ENCODE peak calls at places on chromosomes 7 and 10, in ten cellular contexts. One of them, this sample, is unnamed.

GRCh38 chr10:132451506-132452215 is 54.7 kb downstream of the PWWP2B start:
- DNase-seq in activated CD8-positive, alpha-beta memory T cell treated with anti-CD3 and anti-CD28 coated beads for 48 hours: no peak
- DNase-seq in ovary: peak
- DNase-seq in vagina: no peak
- DNase-seq in activated naive CD4-positive, alpha-beta T cell treated with anti-CD3 and anti-CD28 coated beads, Interleukin-2, amount 50 U/mL, for 16 hours: no peak
- DNase-seq in RKO: no peak
- DNase-seq in GM06990: no peak
- DNase-seq in activated CD4-positive, alpha-beta T cell treated with anti-CD3 and anti-CD28 coated beads for 4 hours: no peak
- DNase-seq in fibroblast of lung: no peak
- DNase-seq in naive B cell: no peak
- DNase-seq in this sample: no peak

GRCh38 chr10:12466701-12467100 is 117.4 kb downstream of the CAMK1D start:
- DNase-seq in activated CD8-positive, alpha-beta memory T cell treated with anti-CD3 and anti-CD28 coated beads for 48 hours: no peak
- DNase-seq in ovary: no peak
- DNase-seq in vagina: no peak
- DNase-seq in activated naive CD4-positive, alpha-beta T cell treated with anti-CD3 and anti-CD28 coated beads, Interleukin-2, amount 50 U/mL, for 16 hours: no peak
- DNase-seq in RKO: no peak
- DNase-seq in GM06990: no peak
- DNase-seq in activated CD4-positive, alpha-beta T cell treated with anti-CD3 and anti-CD28 coated beads for 4 hours: no peak
- DNase-seq in fibroblast of lung: peak
- DNase-seq in naive B cell: no peak
- DNase-seq in this sample: no peak

GRCh38 chr7:114392686-114393085 is 21.9 kb upstream of the FOXP2 start:
- DNase-seq in activated CD8-positive, alpha-beta memory T cell treated with anti-CD3 and anti-CD28 coated beads for 48 hours: no peak
- DNase-seq in ovary: no peak
- DNase-seq in vagina: no peak
- DNase-seq in activated naive CD4-positive, alpha-beta T cell treated with anti-CD3 and anti-CD28 coated beads, Interleukin-2, amount 50 U/mL, for 16 hours: no peak
- DNase-seq in RKO: no peak
- DNase-seq in GM06990: no peak
- DNase-seq in activated CD4-positive, alpha-beta T cell treated with anti-CD3 and anti-CD28 coated beads for 4 hours: no peak
- DNase-seq in fibroblast of lung: peak
- DNase-seq in naive B cell: no peak
- DNase-seq in this sample: no peak

GRCh38 chr10:20953120-20953519 is 56.0 kb upstream of the NEBL start:
- DNase-seq in activated CD8-positive, alpha-beta memory T cell treated with anti-CD3 and anti-CD28 coated beads for 48 hours: no peak
- DNase-seq in ovary: no peak
- DNase-seq in vagina: no peak
- DNase-seq in activated naive CD4-positive, alpha-beta T cell treated with anti-CD3 and anti-CD28 coated beads, Interleukin-2, amount 50 U/mL, for 16 hours: no peak
- DNase-seq in RKO: no peak
- DNase-seq in GM06990: no peak
- DNase-seq in activated CD4-positive, alpha-beta T cell treated with anti-CD3 and anti-CD28 coated beads for 4 hours: no peak
- DNase-seq in fibroblast of lung: no peak
- DNase-seq in naive B cell: no peak
- DNase-seq in this sample: no peak

GRCh38 chr7:44081266-44081748 is 1.0 kb downstream of the POLM start:
- DNase-seq in activated CD8-positive, alpha-beta memory T cell treated with anti-CD3 and anti-CD28 coated beads for 48 hours: no peak
- DNase-seq in ovary: no peak
- DNase-seq in vagina: no peak
- DNase-seq in activated naive CD4-positive, alpha-beta T cell treated with anti-CD3 and anti-CD28 coated beads, Interleukin-2, amount 50 U/mL, for 16 hours: no peak
- DNase-seq in RKO: no peak
- DNase-seq in GM06990: peak
- DNase-seq in activated CD4-positive, alpha-beta T cell treated with anti-CD3 and anti-CD28 coated beads for 4 hours: peak
- DNase-seq in fibroblast of lung: no peak
- DNase-seq in naive B cell: no peak
- DNase-seq in this sample: no peak

GRCh38 chr7:29771081-29771832 is 35.1 kb upstream of the WIPF3 start:
- DNase-seq in activated CD8-positive, alpha-beta memory T cell treated with anti-CD3 and anti-CD28 coated beads for 48 hours: no peak
- DNase-seq in ovary: peak
- DNase-seq in vagina: no peak
- DNase-seq in activated naive CD4-positive, alpha-beta T cell treated with anti-CD3 and anti-CD28 coated beads, Interleukin-2, amount 50 U/mL, for 16 hours: no peak
- DNase-seq in RKO: no peak
- DNase-seq in GM06990: no peak
- DNase-seq in activated CD4-positive, alpha-beta T cell treated with anti-CD3 and anti-CD28 coated beads for 4 hours: no peak
- DNase-seq in fibroblast of lung: no peak
- DNase-seq in naive B cell: no peak
- DNase-seq in this sample: no peak

GRCh38 chr10:4765428-4765827 is 60.6 kb upstream of the AKR1E2 start:
- DNase-seq in activated CD8-positive, alpha-beta memory T cell treated with anti-CD3 and anti-CD28 coated beads for 48 hours: no peak
- DNase-seq in ovary: no peak
- DNase-seq in vagina: no peak
- DNase-seq in activated naive CD4-positive, alpha-beta T cell treated with anti-CD3 and anti-CD28 coated beads, Interleukin-2, amount 50 U/mL, for 16 hours: no peak
- DNase-seq in RKO: no peak
- DNase-seq in GM06990: no peak
- DNase-seq in activated CD4-positive, alpha-beta T cell treated with anti-CD3 and anti-CD28 coated beads for 4 hours: no peak
- DNase-seq in fibroblast of lung: peak
- DNase-seq in naive B cell: no peak
- DNase-seq in this sample: no peak

GRCh38 chr10:52621635-52622079 is 150.9 kb downstream of the MBL2 start:
- DNase-seq in activated CD8-positive, alpha-beta memory T cell treated with anti-CD3 and anti-CD28 coated beads for 48 hours: no peak
- DNase-seq in ovary: no peak
- DNase-seq in vagina: no peak
- DNase-seq in activated naive CD4-positive, alpha-beta T cell treated with anti-CD3 and anti-CD28 coated beads, Interleukin-2, amount 50 U/mL, for 16 hours: no peak
- DNase-seq in RKO: no peak
- DNase-seq in GM06990: no peak
- DNase-seq in activated CD4-positive, alpha-beta T cell treated with anti-CD3 and anti-CD28 coated beads for 4 hours: no peak
- DNase-seq in fibroblast of lung: peak
- DNase-seq in naive B cell: no peak
- DNase-seq in this sample: no peak

GRCh38 chr10:95290446-95290800 is 380 bp downstream of the PDLIM1 start:
- DNase-seq in activated CD8-positive, alpha-beta memory T cell treated with anti-CD3 and anti-CD28 coated beads for 48 hours: no peak
- DNase-seq in ovary: no peak
- DNase-seq in vagina: no peak
- DNase-seq in activated naive CD4-positive, alpha-beta T cell treated with anti-CD3 and anti-CD28 coated beads, Interleukin-2, amount 50 U/mL, for 16 hours: no peak
- DNase-seq in RKO: no peak
- DNase-seq in GM06990: no peak
- DNase-seq in activated CD4-positive, alpha-beta T cell treated with anti-CD3 and anti-CD28 coated beads for 4 hours: no peak
- DNase-seq in fibroblast of lung: no peak
- DNase-seq in naive B cell: no peak
- DNase-seq in this sample: no peak

GRCh38 chr10:17289763-17290162 is 61.7 kb downstream of the VIM start:
- DNase-seq in activated CD8-positive, alpha-beta memory T cell treated with anti-CD3 and anti-CD28 coated beads for 48 hours: no peak
- DNase-seq in ovary: no peak
- DNase-seq in vagina: no peak
- DNase-seq in activated naive CD4-positive, alpha-beta T cell treated with anti-CD3 and anti-CD28 coated beads, Interleukin-2, amount 50 U/mL, for 16 hours: no peak
- DNase-seq in RKO: no peak
- DNase-seq in GM06990: no peak
- DNase-seq in activated CD4-positive, alpha-beta T cell treated with anti-CD3 and anti-CD28 coated beads for 4 hours: no peak
- DNase-seq in fibroblast of lung: no peak
- DNase-seq in naive B cell: no peak
- DNase-seq in this sample: no peak

GRCh38 chr10:50326757-50327701 is 75.7 kb upstream of the ASAH2 start:
- DNase-seq in activated CD8-positive, alpha-beta memory T cell treated with anti-CD3 and anti-CD28 coated beads for 48 hours: no peak
- DNase-seq in ovary: no peak
- DNase-seq in vagina: no peak
- DNase-seq in activated naive CD4-positive, alpha-beta T cell treated with anti-CD3 and anti-CD28 coated beads, Interleukin-2, amount 50 U/mL, for 16 hours: no peak
- DNase-seq in RKO: no peak
- DNase-seq in GM06990: no peak
- DNase-seq in activated CD4-positive, alpha-beta T cell treated with anti-CD3 and anti-CD28 coated beads for 4 hours: no peak
- DNase-seq in fibroblast of lung: peak
- DNase-seq in naive B cell: no peak
- DNase-seq in this sample: no peak

GRCh38 chr7:133076142-133076541 is 5.7 kb downstream of the CHCHD3 start:
- DNase-seq in activated CD8-positive, alpha-beta memory T cell treated with anti-CD3 and anti-CD28 coated beads for 48 hours: no peak
- DNase-seq in ovary: no peak
- DNase-seq in vagina: no peak
- DNase-seq in activated naive CD4-positive, alpha-beta T cell treated with anti-CD3 and anti-CD28 coated beads, Interleukin-2, amount 50 U/mL, for 16 hours: no peak
- DNase-seq in RKO: no peak
- DNase-seq in GM06990: no peak
- DNase-seq in activated CD4-positive, alpha-beta T cell treated with anti-CD3 and anti-CD28 coated beads for 4 hours: no peak
- DNase-seq in fibroblast of lung: no peak
- DNase-seq in naive B cell: no peak
- DNase-seq in this sample: no peak

GRCh38 chr10:11684717-11685645 is 57.2 kb upstream of the ECHDC3 start:
- DNase-seq in activated CD8-positive, alpha-beta memory T cell treated with anti-CD3 and anti-CD28 coated beads for 48 hours: peak
- DNase-seq in ovary: peak
- DNase-seq in vagina: no peak
- DNase-seq in activated naive CD4-positive, alpha-beta T cell treated with anti-CD3 and anti-CD28 coated beads, Interleukin-2, amount 50 U/mL, for 16 hours: peak
- DNase-seq in RKO: peak
- DNase-seq in GM06990: peak
- DNase-seq in activated CD4-positive, alpha-beta T cell treated with anti-CD3 and anti-CD28 coated beads for 4 hours: peak
- DNase-seq in fibroblast of lung: peak
- DNase-seq in naive B cell: peak
- DNase-seq in this sample: peak

GRCh38 chr7:117875566-117875965 is 2.3 kb upstream of the CTTNBP2 start:
- DNase-seq in activated CD8-positive, alpha-beta memory T cell treated with anti-CD3 and anti-CD28 coated beads for 48 hours: no peak
- DNase-seq in ovary: no peak
- DNase-seq in vagina: no peak
- DNase-seq in activated naive CD4-positive, alpha-beta T cell treated with anti-CD3 and anti-CD28 coated beads, Interleukin-2, amount 50 U/mL, for 16 hours: no peak
- DNase-seq in RKO: peak
- DNase-seq in GM06990: no peak
- DNase-seq in activated CD4-positive, alpha-beta T cell treated with anti-CD3 and anti-CD28 coated beads for 4 hours: no peak
- DNase-seq in fibroblast of lung: peak
- DNase-seq in naive B cell: no peak
- DNase-seq in this sample: peak

GRCh38 chr7:1052031-1052818 is 7.9 kb downstream of the GPR146 start:
- DNase-seq in activated CD8-positive, alpha-beta memory T cell treated with anti-CD3 and anti-CD28 coated beads for 48 hours: no peak
- DNase-seq in ovary: no peak
- DNase-seq in vagina: no peak
- DNase-seq in activated naive CD4-positive, alpha-beta T cell treated with anti-CD3 and anti-CD28 coated beads, Interleukin-2, amount 50 U/mL, for 16 hours: no peak
- DNase-seq in RKO: no peak
- DNase-seq in GM06990: no peak
- DNase-seq in activated CD4-positive, alpha-beta T cell treated with anti-CD3 and anti-CD28 coated beads for 4 hours: no peak
- DNase-seq in fibroblast of lung: no peak
- DNase-seq in naive B cell: no peak
- DNase-seq in this sample: no peak

GRCh38 chr7:85191383-85191782 is 4.5 kb upstream of the SEMA3D start:
- DNase-seq in activated CD8-positive, alpha-beta memory T cell treated with anti-CD3 and anti-CD28 coated beads for 48 hours: no peak
- DNase-seq in ovary: no peak
- DNase-seq in vagina: no peak
- DNase-seq in activated naive CD4-positive, alpha-beta T cell treated with anti-CD3 and anti-CD28 coated beads, Interleukin-2, amount 50 U/mL, for 16 hours: no peak
- DNase-seq in RKO: peak
- DNase-seq in GM06990: no peak
- DNase-seq in activated CD4-positive, alpha-beta T cell treated with anti-CD3 and anti-CD28 coated beads for 4 hours: no peak
- DNase-seq in fibroblast of lung: peak
- DNase-seq in naive B cell: no peak
- DNase-seq in this sample: no peak

GRCh38 chr7:13948019-13948781 is 41.3 kb downstream of the ETV1 start:
- DNase-seq in activated CD8-positive, alpha-beta memory T cell treated with anti-CD3 and anti-CD28 coated beads for 48 hours: no peak
- DNase-seq in ovary: no peak
- DNase-seq in vagina: no peak
- DNase-seq in activated naive CD4-positive, alpha-beta T cell treated with anti-CD3 and anti-CD28 coated beads, Interleukin-2, amount 50 U/mL, for 16 hours: no peak
- DNase-seq in RKO: no peak
- DNase-seq in GM06990: peak
- DNase-seq in activated CD4-positive, alpha-beta T cell treated with anti-CD3 and anti-CD28 coated beads for 4 hours: no peak
- DNase-seq in fibroblast of lung: no peak
- DNase-seq in naive B cell: no peak
- DNase-seq in this sample: no peak

GRCh38 chr7:69147631-69148030 is 450.6 kb upstream of the AUTS2 start:
- DNase-seq in activated CD8-positive, alpha-beta memory T cell treated with anti-CD3 and anti-CD28 coated beads for 48 hours: no peak
- DNase-seq in ovary: no peak
- DNase-seq in vagina: no peak
- DNase-seq in activated naive CD4-positive, alpha-beta T cell treated with anti-CD3 and anti-CD28 coated beads, Interleukin-2, amount 50 U/mL, for 16 hours: no peak
- DNase-seq in RKO: no peak
- DNase-seq in GM06990: no peak
- DNase-seq in activated CD4-positive, alpha-beta T cell treated with anti-CD3 and anti-CD28 coated beads for 4 hours: no peak
- DNase-seq in fibroblast of lung: no peak
- DNase-seq in naive B cell: no peak
- DNase-seq in this sample: no peak

GRCh38 chr7:46600340-46600739 is 679.3 kb upstream of the IGFBP3 start:
- DNase-seq in activated CD8-positive, alpha-beta memory T cell treated with anti-CD3 and anti-CD28 coated beads for 48 hours: no peak
- DNase-seq in ovary: no peak
- DNase-seq in vagina: peak
- DNase-seq in activated naive CD4-positive, alpha-beta T cell treated with anti-CD3 and anti-CD28 coated beads, Interleukin-2, amount 50 U/mL, for 16 hours: no peak
- DNase-seq in RKO: no peak
- DNase-seq in GM06990: no peak
- DNase-seq in activated CD4-positive, alpha-beta T cell treated with anti-CD3 and anti-CD28 coated beads for 4 hours: no peak
- DNase-seq in fibroblast of lung: peak
- DNase-seq in naive B cell: no peak
- DNase-seq in this sample: no peak

GRCh38 chr10:93081834-93082233 is 8.1 kb downstream of the CYP26A1 start:
- DNase-seq in activated CD8-positive, alpha-beta memory T cell treated with anti-CD3 and anti-CD28 coated beads for 48 hours: no peak
- DNase-seq in ovary: no peak
- DNase-seq in vagina: peak
- DNase-seq in activated naive CD4-positive, alpha-beta T cell treated with anti-CD3 and anti-CD28 coated beads, Interleukin-2, amount 50 U/mL, for 16 hours: no peak
- DNase-seq in RKO: no peak
- DNase-seq in GM06990: no peak
- DNase-seq in activated CD4-positive, alpha-beta T cell treated with anti-CD3 and anti-CD28 coated beads for 4 hours: no peak
- DNase-seq in fibroblast of lung: no peak
- DNase-seq in naive B cell: no peak
- DNase-seq in this sample: no peak

GRCh38 chr7:135748770-135749169 is at the start of gene FAM180A:
- DNase-seq in activated CD8-positive, alpha-beta memory T cell treated with anti-CD3 and anti-CD28 coated beads for 48 hours: no peak
- DNase-seq in ovary: peak
- DNase-seq in vagina: no peak
- DNase-seq in activated naive CD4-positive, alpha-beta T cell treated with anti-CD3 and anti-CD28 coated beads, Interleukin-2, amount 50 U/mL, for 16 hours: no peak
- DNase-seq in RKO: no peak
- DNase-seq in GM06990: no peak
- DNase-seq in activated CD4-positive, alpha-beta T cell treated with anti-CD3 and anti-CD28 coated beads for 4 hours: no peak
- DNase-seq in fibroblast of lung: peak
- DNase-seq in naive B cell: no peak
- DNase-seq in this sample: no peak

GRCh38 chr7:20828947-20829346 is 42.3 kb upstream of the SP8 start:
- DNase-seq in activated CD8-positive, alpha-beta memory T cell treated with anti-CD3 and anti-CD28 coated beads for 48 hours: no peak
- DNase-seq in ovary: no peak
- DNase-seq in vagina: no peak
- DNase-seq in activated naive CD4-positive, alpha-beta T cell treated with anti-CD3 and anti-CD28 coated beads, Interleukin-2, amount 50 U/mL, for 16 hours: no peak
- DNase-seq in RKO: no peak
- DNase-seq in GM06990: no peak
- DNase-seq in activated CD4-positive, alpha-beta T cell treated with anti-CD3 and anti-CD28 coated beads for 4 hours: no peak
- DNase-seq in fibroblast of lung: no peak
- DNase-seq in naive B cell: no peak
- DNase-seq in this sample: no peak

GRCh38 chr10:73911553-73912004 is 647 bp downstream of the PLAU start:
- DNase-seq in activated CD8-positive, alpha-beta memory T cell treated with anti-CD3 and anti-CD28 coated beads for 48 hours: no peak
- DNase-seq in ovary: no peak
- DNase-seq in vagina: no peak
- DNase-seq in activated naive CD4-positive, alpha-beta T cell treated with anti-CD3 and anti-CD28 coated beads, Interleukin-2, amount 50 U/mL, for 16 hours: no peak
- DNase-seq in RKO: peak
- DNase-seq in GM06990: no peak
- DNase-seq in activated CD4-positive, alpha-beta T cell treated with anti-CD3 and anti-CD28 coated beads for 4 hours: no peak
- DNase-seq in fibroblast of lung: no peak
- DNase-seq in naive B cell: no peak
- DNase-seq in this sample: no peak

GRCh38 chr7:46178685-46179084 is 257.6 kb upstream of the IGFBP3 start:
- DNase-seq in activated CD8-positive, alpha-beta memory T cell treated with anti-CD3 and anti-CD28 coated beads for 48 hours: no peak
- DNase-seq in ovary: no peak
- DNase-seq in vagina: no peak
- DNase-seq in activated naive CD4-positive, alpha-beta T cell treated with anti-CD3 and anti-CD28 coated beads, Interleukin-2, amount 50 U/mL, for 16 hours: no peak
- DNase-seq in RKO: no peak
- DNase-seq in GM06990: no peak
- DNase-seq in activated CD4-positive, alpha-beta T cell treated with anti-CD3 and anti-CD28 coated beads for 4 hours: no peak
- DNase-seq in fibroblast of lung: peak
- DNase-seq in naive B cell: no peak
- DNase-seq in this sample: peak

GRCh38 chr7:29228289-29229011 is 33.9 kb downstream of the CHN2 start:
- DNase-seq in activated CD8-positive, alpha-beta memory T cell treated with anti-CD3 and anti-CD28 coated beads for 48 hours: no peak
- DNase-seq in ovary: no peak
- DNase-seq in vagina: no peak
- DNase-seq in activated naive CD4-positive, alpha-beta T cell treated with anti-CD3 and anti-CD28 coated beads, Interleukin-2, amount 50 U/mL, for 16 hours: no peak
- DNase-seq in RKO: no peak
- DNase-seq in GM06990: no peak
- DNase-seq in activated CD4-positive, alpha-beta T cell treated with anti-CD3 and anti-CD28 coated beads for 4 hours: no peak
- DNase-seq in fibroblast of lung: no peak
- DNase-seq in naive B cell: no peak
- DNase-seq in this sample: no peak

GRCh38 chr7:143987513-143987912 is 12.6 kb upstream of the OR6B1 start:
- DNase-seq in activated CD8-positive, alpha-beta memory T cell treated with anti-CD3 and anti-CD28 coated beads for 48 hours: no peak
- DNase-seq in ovary: no peak
- DNase-seq in vagina: no peak
- DNase-seq in activated naive CD4-positive, alpha-beta T cell treated with anti-CD3 and anti-CD28 coated beads, Interleukin-2, amount 50 U/mL, for 16 hours: no peak
- DNase-seq in RKO: no peak
- DNase-seq in GM06990: peak
- DNase-seq in activated CD4-positive, alpha-beta T cell treated with anti-CD3 and anti-CD28 coated beads for 4 hours: no peak
- DNase-seq in fibroblast of lung: no peak
- DNase-seq in naive B cell: no peak
- DNase-seq in this sample: no peak

GRCh38 chr7:41207141-41207540 is 495.7 kb downstream of the INHBA start:
- DNase-seq in activated CD8-positive, alpha-beta memory T cell treated with anti-CD3 and anti-CD28 coated beads for 48 hours: no peak
- DNase-seq in ovary: no peak
- DNase-seq in vagina: no peak
- DNase-seq in activated naive CD4-positive, alpha-beta T cell treated with anti-CD3 and anti-CD28 coated beads, Interleukin-2, amount 50 U/mL, for 16 hours: no peak
- DNase-seq in RKO: no peak
- DNase-seq in GM06990: no peak
- DNase-seq in activated CD4-positive, alpha-beta T cell treated with anti-CD3 and anti-CD28 coated beads for 4 hours: no peak
- DNase-seq in fibroblast of lung: no peak
- DNase-seq in naive B cell: no peak
- DNase-seq in this sample: peak

GRCh38 chr10:34080485-34081346 is 734.4 kb downstream of the PARD3 start:
- DNase-seq in activated CD8-positive, alpha-beta memory T cell treated with anti-CD3 and anti-CD28 coated beads for 48 hours: no peak
- DNase-seq in ovary: peak
- DNase-seq in vagina: peak
- DNase-seq in activated naive CD4-positive, alpha-beta T cell treated with anti-CD3 and anti-CD28 coated beads, Interleukin-2, amount 50 U/mL, for 16 hours: no peak
- DNase-seq in RKO: no peak
- DNase-seq in GM06990: no peak
- DNase-seq in activated CD4-positive, alpha-beta T cell treated with anti-CD3 and anti-CD28 coated beads for 4 hours: no peak
- DNase-seq in fibroblast of lung: peak
- DNase-seq in naive B cell: no peak
- DNase-seq in this sample: no peak